ENCODE peak calls at places on chromosomes 5 and 9, in seven cellular contexts. Z is skeletal muscle cell, Y is NCI-H1092, O is NAMALWA, T is endothelial cell, N is AG20443, F is ureter. U is an unnamed sample.

GRCh38 chr5:177378884-177379883 is 5.0 kb upstream of the SLC34A1 start:
- DNase-seq in O (no peak), Z (peak; percentile 66), Y (no peak), F (no peak), T (no peak), N (no peak), U (no peak)

GRCh38 chr5:12845549-12846159 is 941.4 kb upstream of the CTNND2 start:
- DNase-seq in N (no peak), F (no peak), Z (no peak), O (no peak), Y (no peak), T (no peak), U (no peak)

GRCh38 chr9:89452561-89452960 is 45.4 kb downstream of the SEMA4D start:
- DNase-seq in Y (no peak), T (no peak), O (no peak), F (no peak), Z (no peak), N (no peak), U (no peak)

GRCh38 chr9:73125651-73126050 is 26.0 kb upstream of the ANXA1 start:
- DNase-seq in Y (no peak), Z (no peak), T (no peak), N (no peak), O (no peak), F (no peak), U (no peak)

GRCh38 chr5:145976431-145977155 is 40.2 kb downstream of the SH3RF2 start:
- DNase-seq in O (no peak), T (no peak), N (no peak), Y (no peak), Z (no peak), F (no peak), U (no peak)

GRCh38 chr5:135535420-135535819 is 344 bp downstream of the NEUROG1 start:
- DNase-seq in Y (no peak), F (no peak), Z (no peak), T (no peak), O (no peak), N (no peak), U (no peak)

GRCh38 chr5:57207007-57207653 is 33.3 kb downstream of the GPBP1 start:
- DNase-seq in T (no peak), Z (no peak), N (no peak), O (no peak), Y (no peak), F (no peak), U (no peak)

GRCh38 chr9:33135086-33135958 is 31.8 kb downstream of the B4GALT1 start:
- DNase-seq in Y (no peak), T (no peak), O (peak; percentile 59), Z (peak; percentile 62), N (no peak), F (no peak), U (no peak)

GRCh38 chr5:178487911-178488310 is 102.3 kb downstream of the COL23A1 start:
- DNase-seq in T (no peak), Y (no peak), N (no peak), F (no peak), O (no peak), Z (no peak), U (no peak)

GRCh38 chr9:91949946-91950664 is at the start of gene ROR2:
- DNase-seq in O (peak; percentile 35), Y (peak; percentile 22), F (peak; percentile 69), N (peak; percentile 84), T (peak; percentile 91), Z (no peak), U (peak; percentile 91)

GRCh38 chr9:93028448-93029006 is 30.0 kb upstream of the SUSD3 start:
- DNase-seq in N (no peak), Z (no peak), T (no peak), O (peak; percentile 68), F (no peak), Y (no peak), U (no peak)

GRCh38 chr9:75455444-75455921 is 367.2 kb downstream of the OSTF1 start:
- DNase-seq in Z (no peak), F (no peak), N (no peak), O (peak; percentile 54), T (no peak), Y (no peak), U (no peak)

GRCh38 chr9:137095664-137096517 is 9.1 kb downstream of the MAN1B1 start:
- DNase-seq in Z (no peak), T (no peak), O (peak; percentile 70), Y (no peak), F (no peak), N (no peak), U (no peak)

GRCh38 chr5:10329808-10330481 is 22.2 kb upstream of the CMBL start:
- DNase-seq in N (peak; percentile 77), O (no peak), T (no peak), Z (peak; percentile 84), F (peak; percentile 61), Y (no peak), U (no peak)

GRCh38 chr9:9778293-9778692 is 834.5 kb downstream of the PTPRD start:
- DNase-seq in Z (no peak), N (no peak), Y (no peak), F (no peak), T (no peak), O (no peak), U (no peak)

GRCh38 chr5:22372376-22372775 is 480.8 kb downstream of the CDH12 start:
- DNase-seq in Y (no peak), N (no peak), O (no peak), Z (peak; percentile 24), F (no peak), T (no peak), U (no peak)

GRCh38 chr9:120711841-120712538 is 2.3 kb downstream of the MEGF9 start:
- DNase-seq in F (no peak), T (no peak), N (no peak), Z (no peak), Y (no peak), O (peak; percentile 8), U (no peak)

GRCh38 chr5:15002183-15002582 is 130.6 kb upstream of the ANKH start:
- DNase-seq in N (no peak), Z (no peak), Y (no peak), F (no peak), O (no peak), T (no peak), U (no peak)

GRCh38 chr5:28082610-28083009 is 1044.2 kb upstream of the CDH9 start:
- DNase-seq in Y (no peak), O (no peak), N (no peak), T (no peak), Z (no peak), F (no peak), U (no peak)

GRCh38 chr5:14054965-14055963 is 87.9 kb upstream of the TRIO start:
- DNase-seq in T (no peak), O (no peak), Y (no peak), Z (no peak), N (peak; percentile 64), F (no peak), U (no peak)